ENCODE peak calls at places on chromosomes 6 and 20, in six cellular contexts. G is spleen, J is right lobe of liver, Q is adrenal gland, T is uterus, X is A549. A is an unnamed sample.

GRCh38 chr6:104527761-104528415 is 331.8 kb downstream of the HACE1 start:
- DNase-seq in Q (peak), G (no peak), T (peak), J (no peak), X (no peak), A (peak)

GRCh38 chr6:72560721-72561593 is 60.9 kb upstream of the KCNQ5 start:
- DNase-seq in J (no peak), X (no peak), Q (no peak), G (no peak), T (no peak), A (peak)

GRCh38 chr6:16769986-16770376 is 8.7 kb upstream of the ATXN1 start:
- DNase-seq in G (no peak), J (no peak), Q (no peak), T (no peak), X (no peak), A (no peak)

GRCh38 chr6:30615219-30615957 is 1.7 kb downstream of the PPP1R10 start:
- DNase-seq in G (no peak), J (no peak), T (no peak), X (no peak), Q (peak), A (peak)

GRCh38 chr6:42166444-42167141 is 6.6 kb upstream of the GUCA1A start:
- DNase-seq in T (peak), G (no peak), Q (peak), X (peak), J (peak), A (peak)

GRCh38 chr20:52056203-52057062 is 135.1 kb downstream of the ZFP64 start:
- DNase-seq in G (no peak), J (peak), Q (no peak), T (no peak), X (peak), A (no peak)

GRCh38 chr20:47792021-47792618 is 6.8 kb upstream of the SULF2 start:
- DNase-seq in J (no peak), X (no peak), G (no peak), T (peak), Q (peak), A (no peak)

GRCh38 chr6:165833355-165833754 is 170.3 kb upstream of the PDE10A start:
- DNase-seq in X (no peak), J (no peak), T (no peak), Q (no peak), G (no peak), A (no peak)

GRCh38 chr6:38034269-38034914 is 214.9 kb downstream of the ZFAND3 start:
- DNase-seq in Q (no peak), G (no peak), T (no peak), X (no peak), J (no peak), A (peak)

GRCh38 chr6:162485464-162485863 is 242.1 kb downstream of the PRKN start:
- DNase-seq in X (no peak), J (no peak), G (no peak), Q (no peak), T (no peak), A (no peak)

GRCh38 chr20:33685328-33686007 is 717 bp downstream of the E2F1 start:
- DNase-seq in G (peak), J (no peak), T (no peak), X (no peak), Q (no peak), A (peak)

GRCh38 chr6:167719920-167720319 is 106.8 kb upstream of the AFDN start:
- DNase-seq in X (no peak), T (no peak), J (peak), G (peak), Q (no peak), A (no peak)

GRCh38 chr6:7594579-7595125 is 4.7 kb downstream of the SNRNP48 start:
- DNase-seq in J (no peak), G (no peak), T (no peak), X (no peak), Q (no peak), A (no peak)

GRCh38 chr20:11168026-11168425 is 494.2 kb upstream of the JAG1 start:
- DNase-seq in T (no peak), X (no peak), G (no peak), J (no peak), Q (no peak), A (no peak)

GRCh38 chr6:31806470-31807272 is at the start of gene LSM2:
- DNase-seq in G (peak), X (peak), J (peak), Q (peak), T (peak), A (peak)

GRCh38 chr6:45075246-45075645 is 252.9 kb upstream of the RUNX2 start:
- DNase-seq in X (no peak), G (no peak), Q (no peak), T (no peak), J (no peak), A (no peak)

GRCh38 chr6:52154381-52154780 is 31.8 kb upstream of the IL17A start:
- DNase-seq in X (no peak), J (no peak), T (no peak), G (no peak), Q (no peak), A (no peak)

GRCh38 chr6:158387578-158387977 is 75.3 kb downstream of the TULP4 start:
- DNase-seq in J (no peak), T (no peak), X (no peak), G (no peak), Q (no peak), A (no peak)

GRCh38 chr20:32344835-32345506 is 13.2 kb upstream of the ASXL1 start:
- DNase-seq in G (no peak), J (no peak), T (no peak), Q (no peak), X (no peak), A (no peak)

GRCh38 chr6:98014791-98015201 is 731.8 kb upstream of the MMS22L start:
- DNase-seq in J (no peak), Q (no peak), X (no peak), G (no peak), T (no peak), A (peak)

GRCh38 chr20:52083627-52084232 is 107.8 kb downstream of the ZFP64 start:
- DNase-seq in J (no peak), T (peak), X (peak), Q (peak), G (no peak), A (peak)

GRCh38 chr6:137873273-137873762 is 6.3 kb downstream of the TNFAIP3 start:
- DNase-seq in Q (peak), T (peak), J (peak), X (peak), G (no peak), A (peak)

GRCh38 chr6:131910956-131911355 is 40.2 kb downstream of the CCN2 start:
- DNase-seq in Q (no peak), J (no peak), X (no peak), T (no peak), G (no peak), A (no peak)

GRCh38 chr6:29696147-29697129 is 15.5 kb upstream of the ZFP57 start:
- DNase-seq in J (no peak), Q (no peak), X (peak), T (no peak), G (no peak), A (peak)

GRCh38 chr20:38962044-38962897 is at the start of gene DHX35:
- DNase-seq in X (peak), T (peak), Q (peak), J (peak), G (peak), A (peak)

GRCh38 chr6:19444041-19444440 is 393.1 kb upstream of the ID4 start:
- DNase-seq in X (no peak), Q (no peak), T (no peak), J (no peak), G (no peak), A (no peak)

GRCh38 chr6:43978473-43979360 is 148.5 kb downstream of the MRPL14 start:
- DNase-seq in T (no peak), X (no peak), Q (peak), J (peak), G (no peak), A (no peak)

GRCh38 chr20:11429168-11429567 is 488.5 kb upstream of the BTBD3 start:
- DNase-seq in T (no peak), J (no peak), Q (no peak), G (no peak), X (no peak), A (no peak)

GRCh38 chr20:18101125-18101820 is 36.4 kb upstream of the KAT14 start:
- DNase-seq in J (no peak), Q (no peak), G (no peak), X (no peak), T (no peak), A (no peak)

GRCh38 chr20:64057628-64058498 is 5.1 kb upstream of the TCEA2 start:
- DNase-seq in Q (peak), J (peak), G (peak), X (peak), T (peak), A (peak)

GRCh38 chr6:130796313-130796905 is 30.8 kb upstream of the SMLR1 start:
- DNase-seq in X (no peak), T (no peak), G (no peak), J (peak), Q (no peak), A (no peak)

GRCh38 chr20:35978041-35978513 is 9.7 kb downstream of the CNBD2 start:
- DNase-seq in Q (no peak), T (no peak), J (no peak), X (no peak), G (no peak), A (peak)

GRCh38 chr6:163748886-163749285 is 334.4 kb downstream of the QKI start:
- DNase-seq in G (no peak), X (no peak), Q (no peak), J (no peak), T (no peak), A (no peak)

GRCh38 chr6:27127874-27128795 is 119.4 kb upstream of the PRSS16 start:
- DNase-seq in J (no peak), G (no peak), X (no peak), Q (no peak), T (no peak), A (no peak)

GRCh38 chr6:27129095-27129815 is 118.2 kb upstream of the PRSS16 start:
- DNase-seq in Q (no peak), X (no peak), T (no peak), J (no peak), G (no peak), A (no peak)

GRCh38 chr6:27128796-27129094 is 118.8 kb upstream of the PRSS16 start:
- DNase-seq in X (no peak), T (no peak), Q (no peak), G (no peak), J (no peak), A (no peak)

GRCh38 chr6:27126046-27126814 is 121.3 kb upstream of the PRSS16 start:
- DNase-seq in T (no peak), J (no peak), G (no peak), Q (no peak), X (no peak), A (no peak)

GRCh38 chr6:27126815-27127537 is 120.5 kb upstream of the PRSS16 start:
- DNase-seq in Q (peak), X (peak), J (peak), G (peak), T (peak), A (peak)
- TF ChIP-seq POLR2A in Q (no peak), X (peak), J (no peak), G (no peak), T (no peak), A (peak)

DNA sequence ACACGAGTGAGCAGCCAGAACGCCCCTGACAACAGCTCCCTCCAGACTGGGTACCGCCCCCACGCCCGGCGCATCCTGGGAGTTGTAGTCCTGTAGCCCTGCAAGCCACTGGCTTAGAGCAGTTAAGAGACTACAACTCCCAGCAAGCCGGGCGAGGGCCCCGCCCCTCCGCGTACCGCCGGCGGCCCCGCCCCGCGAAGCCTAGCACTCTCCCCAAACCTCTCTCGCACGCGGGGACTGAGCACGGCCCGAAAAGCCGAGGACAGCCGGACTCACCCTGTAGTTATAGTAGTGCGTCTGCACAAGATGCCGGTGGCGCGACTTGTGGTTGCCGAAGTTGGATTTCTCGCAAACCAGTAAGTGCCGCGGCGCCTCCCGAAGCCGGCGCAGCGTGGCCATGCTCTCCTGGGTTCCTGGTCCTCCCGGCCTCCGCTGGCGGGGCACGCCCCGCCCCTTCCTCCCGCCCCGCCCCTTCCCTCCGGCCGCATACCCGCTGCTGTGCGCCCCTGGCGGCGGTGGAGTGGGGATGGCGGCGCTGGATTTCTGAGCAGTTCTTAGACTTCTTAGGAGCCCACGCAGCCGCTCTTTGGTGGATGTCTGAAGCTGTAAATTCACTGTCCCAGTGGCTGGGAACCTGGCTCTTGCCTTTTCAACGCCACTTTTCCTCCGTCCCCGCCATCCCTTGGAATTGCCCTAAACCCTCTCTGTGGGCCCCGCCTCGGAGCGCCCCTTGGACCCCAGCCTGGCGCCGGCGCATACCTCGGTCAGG is at the start of gene RPP40:
- DNase-seq in Q (peak), X (peak), T (peak), J (peak), G (peak), A (peak)
- TF ChIP-seq POLR2A in Q (no peak), X (peak), T (peak), J (peak), G (no peak), A (peak)

DNA sequence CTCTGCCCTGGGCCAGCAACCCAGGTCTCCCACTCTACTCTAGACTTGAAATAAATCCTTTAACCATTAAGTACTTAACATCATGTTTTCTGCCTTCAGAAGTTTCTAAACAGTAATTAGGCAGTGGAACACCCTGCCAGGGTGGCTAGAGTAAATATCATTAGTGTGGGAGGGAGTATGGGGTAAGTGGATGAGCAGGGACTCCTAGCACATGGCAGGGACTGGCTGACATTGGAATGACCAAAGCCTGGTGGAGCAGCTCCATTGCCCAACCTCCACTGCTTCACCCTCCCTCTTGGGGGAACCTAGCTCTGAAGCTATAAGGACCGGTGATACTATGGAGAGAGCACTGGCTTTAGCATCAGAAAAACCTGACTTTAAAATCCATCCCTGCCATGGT is 167.1 kb downstream of the MAFB start:
- DNase-seq in G (no peak), T (no peak), J (no peak), Q (no peak), X (no peak), A (no peak)
- TF ChIP-seq POLR2A in G (no peak), T (no peak), J (no peak), Q (no peak), X (no peak), A (no peak)

DNA sequence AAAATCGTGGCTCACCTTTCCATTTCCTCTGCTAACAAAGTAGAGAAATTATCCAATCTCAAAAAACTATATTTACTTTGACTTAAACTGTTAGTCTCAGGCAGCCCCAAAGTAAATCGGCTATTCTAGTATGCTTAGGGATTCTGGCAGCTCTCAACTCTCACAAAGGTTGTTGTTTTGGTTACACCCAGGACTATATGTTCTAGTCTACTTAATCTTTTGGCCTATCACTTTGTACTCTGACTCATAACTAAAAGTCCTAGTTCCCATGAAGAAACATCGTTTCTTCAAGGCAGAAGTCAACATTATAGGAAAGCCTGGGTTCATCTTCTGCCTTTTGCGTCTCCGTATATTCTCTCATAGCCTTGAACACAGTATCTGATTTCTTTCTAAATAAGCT is 42.3 kb downstream of the MYLK4 start:
- DNase-seq in Q (no peak), T (no peak), G (no peak), X (no peak), J (no peak), A (no peak)
- TF ChIP-seq POLR2A in Q (no peak), T (no peak), G (no peak), X (no peak), J (no peak), A (no peak)

DNA sequence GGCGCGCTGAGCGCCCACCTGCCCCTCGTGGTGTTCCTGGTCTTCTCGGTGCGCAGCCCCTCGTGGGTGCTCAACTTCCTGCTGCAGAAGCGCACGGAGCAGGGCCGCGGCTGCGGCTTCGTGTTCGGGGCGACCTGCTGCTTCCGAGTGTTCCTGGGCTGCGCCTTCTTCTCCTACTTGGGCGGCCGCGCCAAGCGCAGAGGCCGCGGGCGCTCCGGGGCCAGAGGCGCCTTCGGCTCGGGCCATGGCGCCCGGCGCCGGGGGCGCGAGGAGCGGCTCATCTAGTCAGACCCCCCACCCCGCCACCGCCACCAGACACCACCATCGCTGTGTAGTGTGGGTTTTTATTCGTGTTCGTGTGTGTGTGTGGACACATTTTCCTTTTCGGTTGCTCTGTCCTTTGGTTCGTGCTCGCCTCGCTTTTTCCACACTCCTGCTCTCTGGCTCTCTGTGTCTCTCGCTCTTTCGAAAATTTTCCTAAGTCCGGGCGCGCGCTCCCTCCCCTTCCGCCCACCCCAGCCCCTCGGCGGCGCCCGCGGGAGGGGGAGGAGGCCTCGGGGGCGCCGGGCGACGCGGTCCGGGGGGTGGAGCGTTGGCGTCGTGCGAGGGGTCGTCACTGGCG is 38.0 kb downstream of the GNAS start:
- DNase-seq in Q (peak), X (peak), T (peak), J (peak), G (peak), A (peak)
- TF ChIP-seq POLR2A in Q (no peak), X (peak), T (peak), J (no peak), G (no peak), A (peak)

A was measured in erythroblast.